ENCODE peak calls at places on chromosomes 7 and 10, in five cellular contexts. U is NB4, S is GM19239, K is psoas muscle, F is cardiac muscle cell. G is an unnamed sample.

GRCh38 chr10:7111574-7111973 is 299.3 kb downstream of the SFMBT2 start:
- DNase-seq in U (no peak), S (no peak), K (no peak), F (no peak), G (no peak)

GRCh38 chr10:18450298-18450697 is 201.1 kb downstream of the NSUN6 start:
- DNase-seq in U (no peak), S (no peak), K (no peak), F (no peak), G (no peak)

GRCh38 chr7:44057181-44057848 is 8.1 kb downstream of the PGAM2 start:
- DNase-seq in U (no peak), S (no peak), K (peak), F (no peak), G (no peak)

GRCh38 chr10:80945267-80945880 is 407.7 kb downstream of the SH2D4B start:
- DNase-seq in U (peak), S (no peak), K (no peak), F (peak), G (no peak)

GRCh38 chr7:46450871-46451270 is 529.8 kb upstream of the IGFBP3 start:
- DNase-seq in U (no peak), S (no peak), K (no peak), F (no peak), G (no peak)

GRCh38 chr10:107809889-107810288 is 645.4 kb upstream of the SORCS1 start:
- DNase-seq in U (no peak), S (no peak), K (no peak), F (no peak), G (no peak)

GRCh38 chr7:111159426-111159825 is 68.5 kb downstream of the LRRN3 start:
- DNase-seq in U (no peak), S (no peak), K (no peak), F (no peak), G (no peak)

GRCh38 chr7:156802214-156802613 is 90.8 kb downstream of the LMBR1 start:
- DNase-seq in U (no peak), S (no peak), K (no peak), F (no peak), G (no peak)

GRCh38 chr10:61456095-61456789 is 3.1 kb upstream of the TMEM26 start:
- DNase-seq in U (no peak), S (no peak), K (no peak), F (peak), G (no peak)

GRCh38 chr10:87794285-87794684 is 23.7 kb downstream of the ATAD1 start:
- DNase-seq in U (peak), S (no peak), K (no peak), F (no peak), G (no peak)

GRCh38 chr7:27611043-27611442 is 51.6 kb downstream of the HIBADH start:
- DNase-seq in U (no peak), S (no peak), K (no peak), F (no peak), G (no peak)

GRCh38 chr10:103042908-103043307 is 124.8 kb downstream of the CNNM2 start:
- DNase-seq in U (no peak), S (no peak), K (no peak), F (no peak), G (no peak)

GRCh38 chr7:4738711-4739527 is 36.5 kb upstream of the AP5Z1 start:
- DNase-seq in U (peak), S (no peak), K (no peak), F (peak), G (no peak)

GRCh38 chr10:78335691-78336401 is 302.2 kb downstream of the RPS24 start:
- DNase-seq in U (no peak), S (no peak), K (peak), F (no peak), G (no peak)

G was measured in AML-193.